ENCODE peak calls at places on chromosomes 3 and 15, in ten cellular contexts. H, C, M, P, E, D, F, W, V and R are unnamed samples.

GRCh38 chr3:110677506-110677905 is 394.1 kb upstream of the NECTIN3 start:
- DNase-seq in H (no peak), C (no peak), M (no peak), P (peak), E (no peak), D (no peak), F (no peak), W (no peak), V (no peak), R (no peak)

GRCh38 chr3:146250449-146251382 is at the start of gene PLSCR4:
- DNase-seq in H (no peak), C (peak), M (no peak), P (peak), E (no peak), D (peak), F (no peak), W (no peak), V (peak), R (no peak)

GRCh38 chr3:154758109-154758868 is 321.8 kb upstream of the MME start:
- DNase-seq in H (peak), C (no peak), M (no peak), P (peak), E (no peak), D (no peak), F (no peak), W (no peak), V (peak), R (no peak)

GRCh38 chr3:117528688-117529087 is 819.1 kb downstream of the TUSC7 start:
- DNase-seq in H (no peak), C (no peak), M (no peak), P (no peak), E (no peak), D (no peak), F (no peak), W (no peak), V (no peak), R (no peak)

GRCh38 chr3:133992385-133992784 is 37.3 kb downstream of the SLCO2A1 start:
- DNase-seq in H (no peak), C (no peak), M (no peak), P (no peak), E (no peak), D (no peak), F (no peak), W (no peak), V (no peak), R (no peak)

GRCh38 chr3:7382293-7383033 is 521.5 kb downstream of the GRM7 start:
- DNase-seq in H (no peak), C (no peak), M (no peak), P (peak), E (no peak), D (no peak), F (no peak), W (no peak), V (no peak), R (no peak)

GRCh38 chr15:83871808-83872559 is 218.1 kb downstream of the ADAMTSL3 start:
- DNase-seq in H (peak), C (no peak), M (no peak), P (peak), E (no peak), D (no peak), F (no peak), W (no peak), V (peak), R (no peak)

GRCh38 chr15:84893607-84894006 is 9.1 kb downstream of the SLC28A1 start:
- DNase-seq in H (no peak), C (no peak), M (no peak), P (no peak), E (no peak), D (no peak), F (no peak), W (no peak), V (no peak), R (no peak)

GRCh38 chr3:78764634-78765033 is 1003.2 kb downstream of the ROBO1 start:
- DNase-seq in H (no peak), C (no peak), M (no peak), P (no peak), E (no peak), D (no peak), F (no peak), W (no peak), V (no peak), R (no peak)

GRCh38 chr15:48718646-48719045 is 73.1 kb upstream of the FBN1 start:
- DNase-seq in H (no peak), C (no peak), M (no peak), P (peak), E (no peak), D (no peak), F (no peak), W (no peak), V (peak), R (no peak)

GRCh38 chr15:44029003-44029402 is 166.1 kb downstream of the FRMD5 start:
- DNase-seq in H (no peak), C (no peak), M (no peak), P (no peak), E (no peak), D (no peak), F (no peak), W (no peak), V (no peak), R (no peak)

GRCh38 chr15:78216276-78217229 is 17.8 kb downstream of the ACSBG1 start:
- DNase-seq in H (peak), C (no peak), M (no peak), P (no peak), E (no peak), D (no peak), F (no peak), W (no peak), V (peak), R (no peak)

GRCh38 chr15:68149059-68149458 is 56.1 kb downstream of the CALML4 start:
- DNase-seq in H (no peak), C (no peak), M (no peak), P (peak), E (no peak), D (no peak), F (no peak), W (no peak), V (peak), R (no peak)

GRCh38 chr3:151404316-151404715 is 19.8 kb upstream of the P2RY12 start:
- DNase-seq in H (peak), C (no peak), M (no peak), P (peak), E (no peak), D (no peak), F (no peak), W (no peak), V (peak), R (no peak)

GRCh38 chr3:18100126-18100525 is 325.0 kb downstream of the SATB1 start:
- DNase-seq in H (no peak), C (no peak), M (no peak), P (no peak), E (no peak), D (no peak), F (no peak), W (no peak), V (no peak), R (no peak)

GRCh38 chr3:58063424-58063823 is 55.2 kb downstream of the FLNB start:
- DNase-seq in H (peak), C (no peak), M (no peak), P (peak), E (no peak), D (no peak), F (no peak), W (no peak), V (no peak), R (no peak)

GRCh38 chr15:60412807-60413597 is 15.2 kb upstream of the ANXA2 start:
- DNase-seq in H (no peak), C (no peak), M (no peak), P (no peak), E (no peak), D (no peak), F (no peak), W (no peak), V (peak), R (no peak)

GRCh38 chr3:79515072-79515471 is 252.7 kb downstream of the ROBO1 start:
- DNase-seq in H (no peak), C (no peak), M (no peak), P (no peak), E (no peak), D (no peak), F (no peak), W (no peak), V (peak), R (no peak)

GRCh38 chr3:52518723-52519444 is 14.8 kb downstream of the NT5DC2 start:
- DNase-seq in H (no peak), C (no peak), M (no peak), P (no peak), E (no peak), D (no peak), F (no peak), W (no peak), V (peak), R (no peak)

GRCh38 chr15:52334491-52335160 is 39.0 kb upstream of the MYO5C start:
- DNase-seq in H (peak), C (no peak), M (no peak), P (peak), E (no peak), D (no peak), F (no peak), W (no peak), V (peak), R (no peak)

GRCh38 chr3:71724584-71725278 is 471 bp downstream of the EIF4E3 start:
- DNase-seq in H (no peak), C (peak), M (peak), P (no peak), E (peak), D (peak), F (peak), W (no peak), V (peak), R (no peak)

GRCh38 chr15:74635228-74635627 is 19.6 kb downstream of the CLK3 start:
- DNase-seq in H (peak), C (peak), M (peak), P (peak), E (peak), D (peak), F (peak), W (peak), V (peak), R (no peak)

GRCh38 chr3:159130108-159130507 is 328.3 kb downstream of the MFSD1 start:
- DNase-seq in H (no peak), C (no peak), M (no peak), P (peak), E (no peak), D (peak), F (no peak), W (no peak), V (no peak), R (no peak)

GRCh38 chr3:108100906-108101305 is 10.1 kb upstream of the CD47 start:
- DNase-seq in H (no peak), C (peak), M (no peak), P (no peak), E (no peak), D (peak), F (no peak), W (peak), V (no peak), R (no peak)

GRCh38 chr15:25391971-25392733 is 46.7 kb downstream of the UBE3A start:
- DNase-seq in H (peak), C (no peak), M (no peak), P (peak), E (no peak), D (no peak), F (no peak), W (no peak), V (peak), R (no peak)

GRCh38 chr3:13540332-13540995 is 8.5 kb upstream of the FBLN2 start:
- DNase-seq in H (no peak), C (no peak), M (no peak), P (no peak), E (no peak), D (no peak), F (no peak), W (no peak), V (no peak), R (no peak)

GRCh38 chr3:182323126-182323727 is 470.1 kb upstream of the ATP11B start:
- DNase-seq in H (no peak), C (no peak), M (no peak), P (no peak), E (no peak), D (no peak), F (no peak), W (no peak), V (no peak), R (no peak)

GRCh38 chr15:95174281-95174680 is 942.9 kb downstream of the MCTP2 start:
- DNase-seq in H (no peak), C (no peak), M (no peak), P (peak), E (no peak), D (no peak), F (no peak), W (no peak), V (peak), R (no peak)

GRCh38 chr3:112096176-112096575 is 10.0 kb downstream of the C3orf52 start:
- DNase-seq in H (no peak), C (no peak), M (no peak), P (peak), E (no peak), D (no peak), F (no peak), W (no peak), V (no peak), R (no peak)

GRCh38 chr3:163891771-163892170 is 1186.5 kb downstream of the SI start:
- DNase-seq in H (no peak), C (no peak), M (no peak), P (no peak), E (no peak), D (no peak), F (no peak), W (no peak), V (no peak), R (no peak)

GRCh38 chr15:77130315-77130930 is 59.5 kb upstream of the TSPAN3 start:
- DNase-seq in H (no peak), C (no peak), M (no peak), P (no peak), E (no peak), D (no peak), F (no peak), W (no peak), V (no peak), R (no peak)

GRCh38 chr3:30661107-30661873 is 54.9 kb downstream of the TGFBR2 start:
- DNase-seq in H (no peak), C (no peak), M (no peak), P (no peak), E (no peak), D (no peak), F (no peak), W (no peak), V (no peak), R (no peak)

GRCh38 chr15:74218172-74218885 is 15.7 kb upstream of the STRA6 start:
- DNase-seq in H (no peak), C (no peak), M (no peak), P (no peak), E (no peak), D (no peak), F (no peak), W (no peak), V (no peak), R (no peak)

GRCh38 chr3:157103860-157104259 is 56.1 kb downstream of the CCNL1 start:
- DNase-seq in H (no peak), C (no peak), M (no peak), P (no peak), E (no peak), D (no peak), F (no peak), W (no peak), V (no peak), R (no peak)

GRCh38 chr15:64089553-64090280 is 3.9 kb downstream of the CIAO2A start:
- DNase-seq in H (no peak), C (no peak), M (no peak), P (no peak), E (no peak), D (peak), F (no peak), W (no peak), V (no peak), R (no peak)

GRCh38 chr15:63560741-63561448 is 36.3 kb upstream of the FBXL22 start:
- DNase-seq in H (no peak), C (no peak), M (no peak), P (no peak), E (peak), D (no peak), F (no peak), W (no peak), V (no peak), R (no peak)

GRCh38 chr3:167095976-167096375 is 284.1 kb downstream of the ZBBX start:
- DNase-seq in H (no peak), C (no peak), M (no peak), P (peak), E (no peak), D (no peak), F (no peak), W (no peak), V (no peak), R (no peak)

GRCh38 chr3:13008114-13008995 is 64.9 kb downstream of the IQSEC1 start:
- DNase-seq in H (no peak), C (no peak), M (no peak), P (no peak), E (no peak), D (no peak), F (no peak), W (no peak), V (no peak), R (no peak)